ENCODE peak calls at places on chromosomes 5 and 9, in five cellular contexts. M, B, Z, I and C are unnamed samples.

GRCh38 chr9:31028137-31028536 is 1356.3 kb upstream of the ACO1 start:
- DNase-seq in M (no peak), B (no peak), Z (no peak), I (no peak), C (no peak)

GRCh38 chr5:77892061-77893010 is 116.2 kb upstream of the TBCA start:
- DNase-seq in M (no peak), B (no peak), Z (no peak), I (no peak), C (no peak)

GRCh38 chr9:130448035-130448624 is 3.4 kb downstream of the ASS1 start:
- DNase-seq in M (no peak), B (no peak), Z (no peak), I (no peak), C (no peak)

GRCh38 chr9:118651511-118651910 is 717.7 kb downstream of the BRINP1 start:
- DNase-seq in M (no peak), B (no peak), Z (no peak), I (no peak), C (no peak)

GRCh38 chr5:34474573-34475021 is 181.5 kb upstream of the RAI14 start:
- DNase-seq in M (peak), B (no peak), Z (no peak), I (no peak), C (no peak)

GRCh38 chr9:102114557-102114956 is 376.1 kb upstream of the GRIN3A start:
- DNase-seq in M (no peak), B (no peak), Z (no peak), I (no peak), C (no peak)

GRCh38 chr9:91746904-91747303 is 203.1 kb downstream of the ROR2 start:
- DNase-seq in M (no peak), B (no peak), Z (no peak), I (no peak), C (no peak)

GRCh38 chr5:73149540-73149939 is 23.5 kb upstream of the TMEM174 start:
- DNase-seq in M (no peak), B (no peak), Z (no peak), I (no peak), C (no peak)

GRCh38 chr5:83095973-83096539 is 18.7 kb downstream of the XRCC4 start:
- DNase-seq in M (peak), B (no peak), Z (no peak), I (no peak), C (peak)

GRCh38 chr5:14676320-14676719 is 11.8 kb downstream of the OTULIN start:
- DNase-seq in M (no peak), B (no peak), Z (no peak), I (no peak), C (peak)

GRCh38 chr5:16602182-16602581 is 14.6 kb downstream of the RETREG1 start:
- DNase-seq in M (no peak), B (no peak), Z (no peak), I (no peak), C (no peak)

GRCh38 chr5:56078675-56079500 is 84.1 kb upstream of the IL6ST start:
- DNase-seq in M (peak), B (peak), Z (no peak), I (no peak), C (no peak)

GRCh38 chr5:124644138-124644537 is 102.3 kb downstream of the ZNF608 start:
- DNase-seq in M (no peak), B (no peak), Z (no peak), I (no peak), C (no peak)

GRCh38 chr9:136442330-136442729 is 2.7 kb upstream of the INPP5E start:
- DNase-seq in M (no peak), B (no peak), Z (no peak), I (no peak), C (no peak)

GRCh38 chr5:72860499-72860898 is 44.0 kb downstream of the TNPO1 start:
- DNase-seq in M (peak), B (no peak), Z (no peak), I (no peak), C (no peak)

GRCh38 chr5:14902826-14903560 is 31.4 kb upstream of the ANKH start:
- DNase-seq in M (no peak), B (no peak), Z (no peak), I (no peak), C (no peak)

GRCh38 chr9:94525396-94526035 is 29.4 kb upstream of the PCAT7 start:
- DNase-seq in M (no peak), B (no peak), Z (no peak), I (no peak), C (no peak)

GRCh38 chr9:87711857-87712800 is 13.8 kb upstream of the CTSL start:
- DNase-seq in M (no peak), B (peak), Z (no peak), I (no peak), C (peak)

GRCh38 chr5:177473461-177473991 is at the start of gene DBN1:
- DNase-seq in M (no peak), B (no peak), Z (no peak), I (no peak), C (no peak)

GRCh38 chr5:58440882-58441281 is 19.0 kb downstream of the PLK2 start:
- DNase-seq in M (no peak), B (no peak), Z (no peak), I (no peak), C (no peak)

GRCh38 chr5:4548341-4548740 is 591.8 kb upstream of the ADAMTS16 start:
- DNase-seq in M (no peak), B (no peak), Z (no peak), I (no peak), C (no peak)

GRCh38 chr5:143440448-143441102 is 37.1 kb upstream of the NR3C1 start:
- DNase-seq in M (no peak), B (no peak), Z (no peak), I (no peak), C (no peak)

GRCh38 chr5:62137628-62138027 is 168.4 kb upstream of the KIF2A start:
- DNase-seq in M (no peak), B (no peak), Z (no peak), I (no peak), C (no peak)

GRCh38 chr5:123720955-123721354 is 209.0 kb downstream of the CSNK1G3 start:
- DNase-seq in M (no peak), B (no peak), Z (no peak), I (no peak), C (no peak)

GRCh38 chr9:3528466-3528865 is 2.7 kb upstream of the RFX3 start:
- DNase-seq in M (no peak), B (no peak), Z (no peak), I (no peak), C (no peak)

GRCh38 chr5:122184676-122185255 is 55.4 kb downstream of the ZNF474 start:
- DNase-seq in M (no peak), B (no peak), Z (no peak), I (no peak), C (no peak)

GRCh38 chr5:139648205-139649081 is at the start of gene CXXC5:
- DNase-seq in M (peak), B (no peak), Z (peak), I (no peak), C (peak)

GRCh38 chr9:123773783-123774182 is 156.1 kb downstream of the DENND1A start:
- DNase-seq in M (no peak), B (no peak), Z (no peak), I (no peak), C (no peak)

GRCh38 chr5:3026099-3026498 is 274.6 kb upstream of the IRX2 start:
- DNase-seq in M (no peak), B (no peak), Z (no peak), I (no peak), C (no peak)

GRCh38 chr9:129174102-129174723 is 3.8 kb downstream of the IER5L start:
- DNase-seq in M (peak), B (peak), Z (peak), I (peak), C (peak)

GRCh38 chr5:174614500-174615135 is 109.8 kb upstream of the MSX2 start:
- DNase-seq in M (no peak), B (no peak), Z (no peak), I (no peak), C (no peak)

GRCh38 chr5:55993013-55993412 is 1.8 kb downstream of the IL6ST start:
- DNase-seq in M (peak), B (no peak), Z (no peak), I (no peak), C (no peak)

GRCh38 chr9:13383216-13383615 is 103.7 kb upstream of the MPDZ start:
- DNase-seq in M (no peak), B (no peak), Z (no peak), I (no peak), C (no peak)

GRCh38 chr5:138425079-138425478 is 13.8 kb upstream of the REEP2 start:
- DNase-seq in M (no peak), B (no peak), Z (no peak), I (no peak), C (no peak)

GRCh38 chr5:145925803-145926202 is 10.6 kb upstream of the SH3RF2 start:
- DNase-seq in M (no peak), B (no peak), Z (no peak), I (no peak), C (no peak)

GRCh38 chr5:154211611-154212390 is 21.3 kb downstream of the GALNT10 start:
- DNase-seq in M (no peak), B (no peak), Z (no peak), I (no peak), C (no peak)

GRCh38 chr9:89999534-90000370 is 394.9 kb downstream of the GADD45G start:
- DNase-seq in M (peak), B (peak), Z (no peak), I (peak), C (no peak)

GRCh38 chr9:121298689-121299112 is 30.7 kb downstream of the GSN start:
- DNase-seq in M (no peak), B (no peak), Z (no peak), I (no peak), C (peak)

GRCh38 chr5:132227485-132228240 is at the start of gene P4HA2:
- DNase-seq in M (peak), B (peak), Z (peak), I (peak), C (no peak)

GRCh38 chr9:111066427-111066826 is 28.2 kb upstream of the LPAR1 start:
- DNase-seq in M (no peak), B (no peak), Z (no peak), I (no peak), C (no peak)

GRCh38 chr9:111067472-111067871 is 29.2 kb upstream of the LPAR1 start:
- DNase-seq in M (no peak), B (no peak), Z (no peak), I (no peak), C (no peak)

GRCh38 chr9:111068816-111069215 is 30.5 kb upstream of the LPAR1 start:
- DNase-seq in M (no peak), B (no peak), Z (no peak), I (no peak), C (no peak)

GRCh38 chr9:111064160-111064733 is 26.0 kb upstream of the LPAR1 start:
- DNase-seq in M (no peak), B (no peak), Z (no peak), I (no peak), C (no peak)

GRCh38 chr9:111065414-111065813 is 27.1 kb upstream of the LPAR1 start:
- DNase-seq in M (no peak), B (no peak), Z (no peak), I (no peak), C (no peak)
- H3K4me3 ChIP-seq in M (no peak), B (no peak), Z (no peak), I (no peak), C (no peak)

GRCh38 chr9:106423575-106423974 is 439.4 kb upstream of the ZNF462 start:
- DNase-seq in M (no peak), B (no peak), Z (no peak), I (no peak), C (no peak)

GRCh38 chr9:106421772-106422171 is 441.2 kb upstream of the ZNF462 start:
- DNase-seq in M (no peak), B (no peak), Z (no peak), I (no peak), C (no peak)

GRCh38 chr9:106420511-106420944 is 442.4 kb upstream of the ZNF462 start:
- DNase-seq in M (no peak), B (no peak), Z (no peak), I (no peak), C (no peak)

GRCh38 chr9:106417685-106418084 is 445.3 kb upstream of the ZNF462 start:
- DNase-seq in M (no peak), B (no peak), Z (no peak), I (no peak), C (no peak)

GRCh38 chr9:106419737-106420136 is 443.2 kb upstream of the ZNF462 start:
- DNase-seq in M (no peak), B (no peak), Z (no peak), I (no peak), C (no peak)
- H3K4me3 ChIP-seq in M (no peak), B (no peak), Z (no peak), I (no peak), C (no peak)

DNA sequence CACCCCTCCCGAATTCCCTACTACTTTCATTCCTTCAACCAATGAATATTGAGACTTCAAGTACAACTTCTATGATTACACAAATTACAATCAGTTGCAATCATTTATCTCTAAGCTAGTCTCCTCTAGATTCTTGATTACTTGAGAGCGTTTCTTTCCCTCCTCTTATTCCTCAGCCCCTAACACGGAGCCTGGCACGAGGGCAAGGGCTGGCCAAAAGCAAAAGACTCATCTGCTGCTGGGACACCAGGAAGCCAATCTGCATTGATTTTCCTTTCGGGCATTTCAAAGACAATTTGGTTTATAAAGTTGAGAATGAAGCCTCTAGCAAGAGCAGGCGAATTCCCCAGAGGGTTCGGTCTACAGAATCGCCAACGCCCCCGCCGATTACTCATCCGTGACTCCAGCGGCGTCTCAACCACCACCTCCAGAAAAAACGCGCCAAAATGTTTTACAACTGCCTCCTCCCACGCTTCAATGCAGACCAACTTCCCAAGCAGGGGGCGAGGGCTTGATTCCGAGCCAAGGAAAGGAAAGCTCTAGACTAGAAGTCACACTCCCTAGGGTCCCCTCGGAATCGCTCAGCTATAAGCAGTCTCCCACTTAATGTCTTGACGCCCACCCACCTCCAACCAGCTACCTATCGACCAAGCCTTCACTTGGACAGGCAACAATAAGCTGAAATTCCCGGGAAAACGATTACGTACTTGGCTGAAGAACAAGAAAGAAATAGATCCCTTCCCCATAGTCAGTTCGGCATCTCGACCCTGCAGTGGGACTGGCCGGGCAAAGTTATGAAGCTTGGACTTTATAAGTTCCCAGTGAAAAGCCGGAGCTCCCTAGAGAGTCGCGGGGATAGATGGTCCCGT is 1.4 kb downstream of the PCSK1 start:
- DNase-seq in M (peak), B (no peak), Z (no peak), I (peak), C (no peak)
- H3K4me3 ChIP-seq in M (no peak), B (peak), Z (peak), I (peak), C (peak)

DNA sequence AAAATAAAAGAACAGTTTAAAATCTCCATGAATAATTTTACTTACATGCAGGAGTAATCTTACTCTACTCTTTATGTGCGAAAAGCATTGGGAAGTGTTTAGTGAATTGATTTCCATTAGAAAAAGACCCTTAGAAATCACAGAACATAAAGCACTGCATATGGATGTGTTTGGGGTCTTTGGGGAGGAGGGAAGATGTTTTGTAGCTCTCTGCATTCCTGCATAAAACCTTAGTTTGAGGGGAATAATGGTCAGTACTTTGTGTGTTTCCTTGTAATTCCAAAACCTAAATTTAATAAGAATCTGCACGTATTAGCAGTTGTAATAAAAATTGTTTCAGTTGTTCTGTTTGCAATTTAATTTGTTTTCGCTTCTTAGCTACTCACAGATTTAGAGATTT is 143.6 kb downstream of the SMARCA2 start:
- DNase-seq in M (no peak), B (no peak), Z (no peak), I (no peak), C (no peak)
- H3K4me3 ChIP-seq in M (peak), B (peak), Z (peak), I (peak), C (peak)